ENCODE peak calls at places on chromosomes 5 and 9, in five cellular contexts. J is stimulated activated CD8-positive, alpha-beta memory T cell treated with anti-CD3 and anti-CD28 coated beads, Interleukin-15, amount 100 ng/mL, for 48 hours; K is activated CD4-positive, alpha-beta memory T cell treated with anti-CD3 and anti-CD28 coated beads for 36 hours; E is mammary epithelial cell; C is H4. Q is an unnamed sample.

GRCh38 chr9:121537283-121537682 is 37.6 kb upstream of the GGTA1 start:
- DNase-seq in E (no peak), C (no peak), J (no peak), K (no peak), Q (no peak)

GRCh38 chr9:6703898-6704639 is 53.7 kb upstream of the KDM4C start:
- DNase-seq in C (no peak), J (peak; percentile 67), E (peak; percentile 74), K (peak; percentile 82), Q (peak; percentile 79)

GRCh38 chr9:131627846-131628820 is 82.8 kb downstream of the PRRT1B start:
- DNase-seq in K (peak; percentile 70), J (peak; percentile 22), E (no peak), C (no peak), Q (peak; percentile 68)

GRCh38 chr9:123418052-123418430 is 62.0 kb downstream of the CRB2 start:
- DNase-seq in J (no peak), E (no peak), C (no peak), K (no peak), Q (no peak)

GRCh38 chr5:88808153-88808552 is 74.8 kb downstream of the MEF2C start:
- DNase-seq in J (no peak), E (no peak), K (no peak), C (no peak), Q (no peak)

GRCh38 chr9:102434545-102434944 is 560.6 kb upstream of the CYLC2 start:
- DNase-seq in C (no peak), E (no peak), J (no peak), K (no peak), Q (no peak)

GRCh38 chr5:126138475-126139005 is 284.7 kb upstream of the GRAMD2B start:
- DNase-seq in K (no peak), C (no peak), E (peak; percentile 10), J (no peak), Q (peak; percentile 74)

GRCh38 chr5:114909424-114909823 is 260.3 kb downstream of the TRIM36 start:
- DNase-seq in C (no peak), J (no peak), E (no peak), K (no peak), Q (no peak)

GRCh38 chr5:81776258-81776657 is 25.4 kb upstream of the SSBP2 start:
- DNase-seq in K (no peak), E (no peak), J (no peak), C (no peak), Q (no peak)

Q was measured in fibroblast of lung.